ENCODE peak calls at places on chromosome 21, in five cellular contexts. N is AG08395; L is LoVo; M is central memory CD4-positive, alpha-beta T cell; Y is GM12865. G is an unnamed sample.

GRCh38 chr21:38597436-38597835 is 99.2 kb upstream of the ERG start:
- DNase-seq in L (no peak), N (peak), M (no peak), Y (no peak), G (no peak)

GRCh38 chr21:36661511-36662309 is 37.2 kb upstream of the SIM2 start:
- DNase-seq in M (no peak), Y (no peak), N (peak), L (no peak), G (peak)

GRCh38 chr21:15247613-15248012 is 182.8 kb upstream of the NRIP1 start:
- DNase-seq in L (no peak), N (no peak), M (no peak), Y (no peak), G (no peak)

GRCh38 chr21:15943009-15943666 is 213.4 kb downstream of the USP25 start:
- DNase-seq in Y (no peak), L (no peak), N (no peak), M (no peak), G (no peak)

GRCh38 chr21:18369115-18369514 is 34.5 kb downstream of the TMPRSS15 start:
- DNase-seq in N (no peak), Y (peak), L (peak), M (no peak), G (no peak)

GRCh38 chr21:17925000-17925610 is 105.9 kb upstream of the C21orf91 start:
- DNase-seq in M (peak), L (peak), N (peak), Y (peak), G (peak)

GRCh38 chr21:31666445-31667010 is 7.0 kb downstream of the SOD1 start:
- DNase-seq in L (no peak), M (no peak), N (no peak), Y (no peak), G (no peak)

GRCh38 chr21:26389971-26390641 is 183.0 kb downstream of the CYYR1 start:
- DNase-seq in M (no peak), Y (peak), N (peak), L (peak), G (peak)

GRCh38 chr21:34926784-34927548 is 122.1 kb downstream of the RUNX1 start:
- DNase-seq in L (peak), Y (no peak), M (no peak), N (peak), G (peak)

GRCh38 chr21:34843562-34843961 is 174.8 kb downstream of the CLIC6 start:
- DNase-seq in L (no peak), M (no peak), N (no peak), Y (no peak), G (no peak)

GRCh38 chr21:31874817-31875216 is 2.0 kb downstream of the HUNK start:
- DNase-seq in N (no peak), L (no peak), M (no peak), Y (no peak), G (no peak)

GRCh38 chr21:40016234-40016633 is 149.0 kb downstream of the PCP4 start:
- DNase-seq in Y (no peak), N (no peak), M (no peak), L (no peak), G (no peak)

GRCh38 chr21:35533893-35534292 is 484.8 kb upstream of the RUNX1 start:
- DNase-seq in M (no peak), L (no peak), N (no peak), Y (no peak), G (no peak)

GRCh38 chr21:36699026-36699545 is at the start of gene SIM2:
- DNase-seq in Y (no peak), L (peak), M (no peak), N (no peak), G (no peak)

GRCh38 chr21:22352088-22352487 is 1353.9 kb downstream of the NCAM2 start:
- DNase-seq in Y (no peak), L (no peak), N (no peak), M (no peak), G (no peak)

GRCh38 chr21:43858806-43859648 is 6.0 kb upstream of the AGPAT3 start:
- DNase-seq in Y (no peak), N (no peak), M (no peak), L (no peak), G (no peak)

GRCh38 chr21:34642211-34643075 is 26.4 kb upstream of the CLIC6 start:
- DNase-seq in N (peak), L (no peak), Y (peak), M (no peak), G (peak)

GRCh38 chr21:46125846-46126301 is 28.0 kb downstream of the COL6A2 start:
- DNase-seq in L (no peak), Y (no peak), M (no peak), N (no peak), G (no peak)

GRCh38 chr21:43269461-43269860 is 100.7 kb downstream of the CRYAA start:
- DNase-seq in Y (peak), M (peak), L (no peak), N (no peak), G (no peak)

GRCh38 chr21:46324390-46325072 is 575 bp downstream of the PCNT start:
- DNase-seq in M (peak), N (peak), Y (peak), L (peak), G (peak)

G was measured in hepatic stellate cell.